ENCODE peak calls at places on chromosomes 5 and 9, in five cellular contexts. S is GM12878, X is colonic mucosa, O is nephron progenitor cell, G is cardiac fibroblast. N is an unnamed sample.

GRCh38 chr5:130280528-130281217 is 376.4 kb downstream of the CHSY3 start:
- DNase-seq in X (no peak), S (no peak), O (no peak), G (no peak), N (no peak)

GRCh38 chr9:111163738-111164399 is 125.6 kb upstream of the LPAR1 start:
- DNase-seq in G (peak; percentile 44), X (no peak), S (no peak), O (no peak), N (no peak)

GRCh38 chr9:20684035-20684864 is at the start of gene FOCAD:
- DNase-seq in S (peak; percentile 72), O (peak; percentile 98), G (peak; percentile 96), X (peak; percentile 96), N (peak; percentile 93)

GRCh38 chr9:131608469-131609115 is 63.3 kb downstream of the PRRT1B start:
- DNase-seq in X (no peak), O (peak; percentile 24), S (no peak), G (peak; percentile 92), N (peak; percentile 49)

GRCh38 chr5:61966991-61967390 is 339.0 kb upstream of the KIF2A start:
- DNase-seq in S (no peak), G (no peak), O (no peak), X (no peak), N (no peak)

GRCh38 chr5:2156358-2157059 is 273.8 kb upstream of the IRX4 start:
- DNase-seq in O (no peak), S (no peak), G (no peak), X (no peak), N (no peak)

GRCh38 chr5:124261133-124261532 is 485.3 kb downstream of the ZNF608 start:
- DNase-seq in G (no peak), O (no peak), S (no peak), X (no peak), N (no peak)

GRCh38 chr5:141496038-141496437 is 7.2 kb downstream of the PCDHGC5 start:
- DNase-seq in S (no peak), O (no peak), X (no peak), G (peak; percentile 62), N (no peak)

GRCh38 chr9:24036459-24036858 is 210.4 kb upstream of the ELAVL2 start:
- DNase-seq in G (no peak), O (no peak), S (no peak), X (no peak), N (no peak)

GRCh38 chr9:76604171-76604570 is 145.2 kb downstream of the GCNT1 start:
- DNase-seq in G (no peak), S (no peak), X (no peak), O (no peak), N (no peak)

GRCh38 chr9:68533678-68534077 is 7.0 kb downstream of the TMEM252 start:
- DNase-seq in S (no peak), X (no peak), O (no peak), G (no peak), N (no peak)

GRCh38 chr9:68530618-68531017 is 10.1 kb downstream of the TMEM252 start:
- DNase-seq in G (peak; percentile 60), X (peak; percentile 85), O (peak; percentile 49), S (no peak), N (no peak)
- TF ChIP-seq CTCF in G (no peak), X (no peak), O (peak; percentile 28), S (no peak), N (no peak)

GRCh38 chr5:151231359-151231758 is 7.5 kb upstream of the CCDC69 start:
- DNase-seq in G (no peak), O (no peak), X (no peak), S (no peak), N (no peak)
- TF ChIP-seq CTCF in G (no peak), O (no peak), X (no peak), S (no peak), N (no peak)

GRCh38 chr9:88373018-88373417 is 15.2 kb upstream of the SPIN1 start:
- DNase-seq in X (no peak), O (no peak), G (no peak), S (no peak), N (no peak)
- TF ChIP-seq CTCF in X (no peak), O (no peak), G (no peak), S (no peak), N (no peak)

GRCh38 chr9:100488171-100488570 is 15.2 kb downstream of the TMEFF1 start:
- DNase-seq in O (no peak), G (no peak), X (no peak), S (no peak), N (no peak)

GRCh38 chr9:100498592-100498991 is 25.6 kb downstream of the TMEFF1 start:
- DNase-seq in G (peak; percentile 29), S (no peak), O (no peak), X (no peak), N (no peak)

GRCh38 chr9:100489836-100490235 is 16.9 kb downstream of the TMEFF1 start:
- DNase-seq in X (no peak), O (no peak), S (no peak), G (no peak), N (no peak)

GRCh38 chr9:100492952-100493351 is 20.0 kb downstream of the TMEFF1 start:
- DNase-seq in O (no peak), S (no peak), X (no peak), G (peak; percentile 61), N (no peak)
- TF ChIP-seq CTCF in O (no peak), S (peak; percentile 9), X (no peak), G (peak; percentile 25), N (no peak)